ENCODE peak calls at places on chromosomes 12 and 14, in four cellular contexts. One of them, this sample, is unnamed.

GRCh38 chr14:67908061-67908767 is 88.6 kb downstream of the RAD51B start:
- DNase-seq in fibroblast of lung: peak; percentile 71
- DNase-seq in OCI-LY7: no peak
- DNase-seq in HCT116: no peak
- DNase-seq in this sample: no peak

GRCh38 chr12:124030510-124030909 is 57.5 kb downstream of the ZNF664 start:
- DNase-seq in HCT116: no peak
- DNase-seq in OCI-LY7: no peak
- DNase-seq in fibroblast of lung: peak; percentile 87
- DNase-seq in this sample: no peak

GRCh38 chr12:68963456-68963859 is 30.5 kb upstream of the CPM start:
- DNase-seq in HCT116: no peak
- DNase-seq in fibroblast of lung: no peak
- DNase-seq in OCI-LY7: no peak
- DNase-seq in this sample: no peak

GRCh38 chr12:50567926-50568325 is 63.1 kb downstream of the DIP2B start:
- DNase-seq in OCI-LY7: no peak
- DNase-seq in fibroblast of lung: peak; percentile 48
- DNase-seq in HCT116: no peak
- DNase-seq in this sample: no peak

GRCh38 chr14:76055330-76055729 is 69.8 kb downstream of the IFT43 start:
- DNase-seq in OCI-LY7: no peak
- DNase-seq in fibroblast of lung: no peak
- DNase-seq in HCT116: no peak
- DNase-seq in this sample: no peak

GRCh38 chr12:47071241-47071852 is 8.1 kb upstream of the PCED1B start:
- DNase-seq in HCT116: no peak
- DNase-seq in OCI-LY7: peak; percentile 37
- DNase-seq in fibroblast of lung: no peak
- DNase-seq in this sample: no peak

GRCh38 chr12:11814362-11814761 is 164.9 kb downstream of the ETV6 start:
- DNase-seq in fibroblast of lung: peak; percentile 89
- DNase-seq in HCT116: no peak
- DNase-seq in OCI-LY7: no peak
- DNase-seq in this sample: peak; percentile 76

GRCh38 chr12:105352940-105353635 is 22.6 kb downstream of the C12orf75 start:
- DNase-seq in fibroblast of lung: peak; percentile 50
- DNase-seq in HCT116: no peak
- DNase-seq in OCI-LY7: no peak
- DNase-seq in this sample: no peak

GRCh38 chr12:62372825-62373224 is 93.8 kb upstream of the MON2 start:
- DNase-seq in OCI-LY7: no peak
- DNase-seq in HCT116: no peak
- DNase-seq in fibroblast of lung: no peak
- DNase-seq in this sample: no peak

GRCh38 chr14:76829650-76830421 is 3.6 kb downstream of the LRRC74A start:
- DNase-seq in OCI-LY7: no peak
- DNase-seq in fibroblast of lung: no peak
- DNase-seq in HCT116: no peak
- DNase-seq in this sample: peak; percentile 9

GRCh38 chr12:93019240-93019910 is 90.3 kb upstream of the EEA1 start:
- DNase-seq in OCI-LY7: no peak
- DNase-seq in HCT116: no peak
- DNase-seq in fibroblast of lung: no peak
- DNase-seq in this sample: no peak

GRCh38 chr12:120708646-120709045 is 1.6 kb upstream of the UNC119B start:
- DNase-seq in fibroblast of lung: no peak
- DNase-seq in OCI-LY7: no peak
- DNase-seq in HCT116: no peak
- DNase-seq in this sample: no peak

GRCh38 chr12:22653790-22654189 is 28.8 kb downstream of the ETNK1 start:
- DNase-seq in fibroblast of lung: no peak
- DNase-seq in HCT116: no peak
- DNase-seq in OCI-LY7: no peak
- DNase-seq in this sample: peak; percentile 54

GRCh38 chr12:22656835-22657234 is 31.9 kb downstream of the ETNK1 start:
- DNase-seq in fibroblast of lung: no peak
- DNase-seq in OCI-LY7: no peak
- DNase-seq in HCT116: no peak
- DNase-seq in this sample: peak; percentile 17

GRCh38 chr12:22648668-22649067 is 23.7 kb downstream of the ETNK1 start:
- DNase-seq in HCT116: no peak
- DNase-seq in OCI-LY7: no peak
- DNase-seq in fibroblast of lung: no peak
- DNase-seq in this sample: no peak

GRCh38 chr12:22656376-22656775 is 31.4 kb downstream of the ETNK1 start:
- DNase-seq in fibroblast of lung: no peak
- DNase-seq in OCI-LY7: no peak
- DNase-seq in HCT116: no peak
- DNase-seq in this sample: no peak

DNA sequence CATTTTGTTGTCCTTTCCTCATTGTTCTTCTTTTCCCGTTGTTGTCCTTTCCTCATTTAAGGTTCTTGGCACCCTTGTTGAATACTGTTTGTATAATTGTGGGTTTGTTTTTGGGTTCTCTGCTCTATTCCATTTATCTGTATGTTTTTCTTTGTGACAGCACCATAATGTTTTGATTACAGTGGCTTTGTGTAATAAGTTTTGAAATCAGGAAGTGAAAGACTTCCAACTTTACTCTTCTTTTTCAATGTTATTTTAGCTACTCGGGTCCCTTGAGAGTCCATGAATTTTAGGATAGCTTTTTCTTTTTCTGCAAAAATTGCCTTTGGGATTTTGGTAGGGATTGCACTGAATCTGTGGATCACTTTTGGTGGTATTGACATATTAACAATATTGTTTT is 28.1 kb downstream of the ETNK1 start:
- DNase-seq in OCI-LY7: no peak
- DNase-seq in fibroblast of lung: no peak
- DNase-seq in HCT116: no peak
- DNase-seq in this sample: no peak
- H3K27ac ChIP-seq in OCI-LY7: no peak overlapping the region
- H3K27ac ChIP-seq in fibroblast of lung: no peak overlapping the region
- H3K27ac ChIP-seq in HCT116: no peak overlapping the region
- H3K27ac ChIP-seq in this sample: peak overlapping the region; percentile 86

GRCh38 chr14:47439953-47440352 is 235.5 kb downstream of the MDGA2 start:
- DNase-seq in fibroblast of lung: no peak
- DNase-seq in OCI-LY7: no peak
- DNase-seq in HCT116: no peak
- DNase-seq in this sample: no peak

GRCh38 chr14:47438650-47439140 is 236.7 kb downstream of the MDGA2 start:
- DNase-seq in OCI-LY7: no peak
- DNase-seq in fibroblast of lung: peak; percentile 86
- DNase-seq in HCT116: no peak
- DNase-seq in this sample: no peak

GRCh38 chr14:47447076-47447475 is 228.3 kb downstream of the MDGA2 start:
- DNase-seq in fibroblast of lung: no peak
- DNase-seq in HCT116: no peak
- DNase-seq in OCI-LY7: no peak
- DNase-seq in this sample: no peak

GRCh38 chr14:47442206-47442605 is 233.2 kb downstream of the MDGA2 start:
- DNase-seq in OCI-LY7: no peak
- DNase-seq in HCT116: peak; percentile 37
- DNase-seq in fibroblast of lung: peak; percentile 73
- DNase-seq in this sample: peak; percentile 5
- TF ChIP-seq CTCF in OCI-LY7: no peak
- TF ChIP-seq CTCF in HCT116: peak; percentile 43
- TF ChIP-seq CTCF in fibroblast of lung: no peak
- TF ChIP-seq CTCF in this sample: no peak

GRCh38 chr14:101478796-101479410 is 82.4 kb upstream of the DIO3 start:
- DNase-seq in fibroblast of lung: no peak
- DNase-seq in HCT116: no peak
- DNase-seq in OCI-LY7: no peak
- DNase-seq in this sample: no peak

GRCh38 chr14:101482066-101482465 is 79.2 kb upstream of the DIO3 start:
- DNase-seq in fibroblast of lung: no peak
- DNase-seq in HCT116: no peak
- DNase-seq in OCI-LY7: no peak
- DNase-seq in this sample: no peak

GRCh38 chr14:101481557-101481956 is 79.7 kb upstream of the DIO3 start:
- DNase-seq in HCT116: no peak
- DNase-seq in fibroblast of lung: no peak
- DNase-seq in OCI-LY7: no peak
- DNase-seq in this sample: no peak

GRCh38 chr14:101480022-101480746 is 81.1 kb upstream of the DIO3 start:
- DNase-seq in fibroblast of lung: no peak
- DNase-seq in HCT116: no peak
- DNase-seq in OCI-LY7: no peak
- DNase-seq in this sample: no peak

GRCh38 chr14:101480747-101481530 is 80.4 kb upstream of the DIO3 start:
- DNase-seq in OCI-LY7: no peak
- DNase-seq in fibroblast of lung: peak; percentile 93
- DNase-seq in HCT116: no peak
- DNase-seq in this sample: peak; percentile 68
- H3K4me2 ChIP-seq in OCI-LY7: no peak overlapping the region
- H3K4me2 ChIP-seq in fibroblast of lung: no peak overlapping the region
- H3K4me2 ChIP-seq in HCT116: no peak overlapping the region
- H3K4me2 ChIP-seq in this sample: peak overlapping the region; percentile 32

GRCh38 chr14:63852817-63853730 is at the start of gene SYNE2:
- DNase-seq in OCI-LY7: peak; percentile 91
- DNase-seq in HCT116: no peak
- DNase-seq in fibroblast of lung: peak; percentile 74
- DNase-seq in this sample: peak; percentile 74
- H3K27ac ChIP-seq in OCI-LY7: peak within 1 kb of the TSS; percentile 83
- H3K27ac ChIP-seq in HCT116: peak within 1 kb of the TSS; percentile 69
- H3K27ac ChIP-seq in fibroblast of lung: no peak within 1 kb of the TSS
- H3K27ac ChIP-seq in this sample: peak within 1 kb of the TSS; percentile 80

DNA sequence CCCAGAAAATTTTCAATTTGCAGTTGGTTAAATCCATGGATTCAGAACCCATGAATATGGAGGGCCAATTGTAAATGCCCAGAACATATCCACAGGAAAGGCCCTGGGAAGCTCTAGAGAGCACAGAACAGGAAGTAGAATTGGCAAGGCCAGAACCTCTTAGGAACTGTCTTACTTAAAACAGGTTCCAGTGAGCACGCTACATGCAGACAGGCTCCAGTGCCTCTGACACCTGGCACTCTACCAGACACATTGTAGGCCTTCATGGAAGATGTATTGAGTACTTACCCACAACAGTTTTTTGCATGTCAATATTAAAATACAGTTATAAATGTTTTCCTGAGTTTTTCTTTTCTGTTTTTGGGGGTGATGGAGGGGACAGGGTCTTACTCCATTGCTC is 188.2 kb upstream of the FRMD6 start:
- DNase-seq in fibroblast of lung: no peak
- DNase-seq in HCT116: no peak
- DNase-seq in OCI-LY7: no peak
- DNase-seq in this sample: no peak
- TF ChIP-seq CTCF in fibroblast of lung: no peak
- TF ChIP-seq CTCF in HCT116: no peak
- TF ChIP-seq CTCF in OCI-LY7: no peak
- TF ChIP-seq CTCF in this sample: no peak

GRCh38 chr14:92675421-92675820 is 73.0 kb downstream of the LGMN start:
- DNase-seq in OCI-LY7: no peak
- DNase-seq in HCT116: no peak
- DNase-seq in fibroblast of lung: no peak
- DNase-seq in this sample: no peak
- H3K4me2 ChIP-seq in OCI-LY7: peak overlapping the region; percentile 20
- H3K4me2 ChIP-seq in HCT116: no peak overlapping the region
- H3K4me2 ChIP-seq in fibroblast of lung: no peak overlapping the region
- H3K4me2 ChIP-seq in this sample: no peak overlapping the region

DNA sequence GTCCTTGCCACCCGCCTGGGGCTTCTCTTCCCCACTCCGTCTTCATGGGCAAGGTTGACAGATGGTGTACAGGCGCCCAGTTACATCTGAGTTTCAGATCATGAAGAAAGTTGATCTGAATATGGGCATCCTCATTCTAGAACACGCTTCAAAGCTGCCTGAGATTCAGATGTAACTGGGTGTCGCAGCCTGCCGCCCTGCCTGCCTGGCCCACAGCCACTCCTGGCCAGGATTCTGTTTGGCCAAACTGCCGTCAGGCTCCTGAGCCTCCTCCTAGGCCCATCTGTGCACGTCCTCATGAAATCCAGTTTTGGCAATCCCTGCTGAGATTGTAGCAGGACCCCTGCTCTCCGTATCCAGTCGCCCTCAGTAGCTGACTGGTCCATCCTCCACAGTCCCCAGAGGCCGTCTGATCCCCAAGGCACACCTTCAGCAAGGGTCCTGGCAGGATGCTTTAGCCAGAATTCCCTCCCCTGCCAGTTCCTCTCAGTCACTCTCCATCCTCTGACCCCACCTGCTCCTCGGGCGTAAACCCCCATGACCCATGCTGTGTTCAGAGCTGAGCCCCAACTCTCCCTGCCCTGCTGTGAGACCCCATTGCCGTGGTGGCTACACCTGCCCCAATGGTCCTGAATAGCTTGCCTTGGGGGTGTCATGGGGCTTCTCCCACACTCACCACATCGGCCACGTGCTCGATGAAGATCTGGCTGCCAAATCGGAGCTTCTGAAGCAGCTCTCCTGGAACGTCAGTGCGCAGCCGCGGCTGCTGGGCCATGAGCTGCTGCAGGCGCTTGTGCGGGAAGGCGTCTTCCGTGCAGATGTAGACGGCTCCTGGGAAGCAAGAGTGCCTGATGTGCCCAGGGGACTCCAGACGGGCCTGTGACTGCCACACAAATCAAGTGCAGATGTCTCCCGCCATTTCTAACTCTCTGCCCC is 12.5 kb downstream of the XRCC3 start:
- DNase-seq in HCT116: no peak
- DNase-seq in fibroblast of lung: no peak
- DNase-seq in OCI-LY7: no peak
- DNase-seq in this sample: no peak
- H3K27ac ChIP-seq in HCT116: no peak overlapping the region
- H3K27ac ChIP-seq in fibroblast of lung: no peak overlapping the region
- H3K27ac ChIP-seq in OCI-LY7: peak overlapping the region; percentile 59
- H3K27ac ChIP-seq in this sample: no peak overlapping the region

DNA sequence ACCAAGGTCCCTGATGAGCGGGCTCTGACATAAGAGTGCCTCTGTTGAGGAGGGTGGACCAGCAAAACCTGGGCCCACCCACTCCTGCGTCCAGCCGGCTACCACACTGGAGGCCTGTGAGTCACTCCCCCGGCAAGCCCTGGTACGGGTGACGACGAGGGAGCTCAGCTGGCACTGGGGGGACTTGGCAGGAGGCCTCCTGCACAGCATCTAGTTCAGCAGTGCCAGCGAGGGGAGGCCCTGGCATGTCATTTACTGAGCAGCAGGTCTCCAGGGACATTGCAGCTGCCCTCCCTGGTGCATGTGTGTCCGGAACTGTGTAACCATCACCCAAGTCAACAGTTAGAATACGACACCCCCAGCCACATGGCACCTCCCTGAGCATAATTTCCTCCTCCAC is 24.4 kb downstream of the CD9 start:
- DNase-seq in fibroblast of lung: peak; percentile 74
- DNase-seq in HCT116: no peak
- DNase-seq in OCI-LY7: peak; percentile 30
- DNase-seq in this sample: peak; percentile 86
- TF ChIP-seq CTCF in fibroblast of lung: no peak
- TF ChIP-seq CTCF in HCT116: no peak
- TF ChIP-seq CTCF in OCI-LY7: no peak
- TF ChIP-seq CTCF in this sample: no peak

GRCh38 chr12:45050751-45051489 is at the start of gene DBX2:
- DNase-seq in OCI-LY7: no peak
- DNase-seq in HCT116: no peak
- DNase-seq in fibroblast of lung: peak; percentile 3
- DNase-seq in this sample: no peak
- H3K4me2 ChIP-seq in OCI-LY7: no peak within 1 kb of the TSS
- H3K4me2 ChIP-seq in HCT116: no peak within 1 kb of the TSS
- H3K4me2 ChIP-seq in fibroblast of lung: peak within 1 kb of the TSS; percentile 54
- H3K4me2 ChIP-seq in this sample: peak within 1 kb of the TSS; percentile 81